ENCODE peak calls at places on chromosomes 4 and X, in four cellular contexts. One of them, this sample, is unnamed.

GRCh38 chrX:34521563-34521962 is 135.5 kb downstream of the TMEM47 start:
- DNase-seq in heart left ventricle: no peak
- DNase-seq in psoas muscle: no peak
- DNase-seq in dorsolateral prefrontal cortex: no peak
- DNase-seq in this sample: no peak

GRCh38 chr4:114040319-114041116 is 61.1 kb upstream of the ARSJ start:
- DNase-seq in psoas muscle: no peak
- DNase-seq in heart left ventricle: no peak
- DNase-seq in dorsolateral prefrontal cortex: no peak
- DNase-seq in this sample: no peak

GRCh38 chr4:75555294-75556164 is at the start of gene ODAPH:
- DNase-seq in dorsolateral prefrontal cortex: no peak
- DNase-seq in heart left ventricle: no peak
- DNase-seq in psoas muscle: no peak
- DNase-seq in this sample: peak

GRCh38 chrX:28124416-28124815 is 143.2 kb upstream of the DCAF8L1 start:
- DNase-seq in psoas muscle: no peak
- DNase-seq in dorsolateral prefrontal cortex: no peak
- DNase-seq in heart left ventricle: no peak
- DNase-seq in this sample: no peak

GRCh38 chr4:145012841-145013240 is 85.2 kb downstream of the ANAPC10 start:
- DNase-seq in dorsolateral prefrontal cortex: no peak
- DNase-seq in psoas muscle: no peak
- DNase-seq in heart left ventricle: no peak
- DNase-seq in this sample: peak

GRCh38 chrX:110734894-110735541 is 60.6 kb downstream of the CHRDL1 start:
- DNase-seq in dorsolateral prefrontal cortex: no peak
- DNase-seq in heart left ventricle: no peak
- DNase-seq in psoas muscle: no peak
- DNase-seq in this sample: no peak

GRCh38 chrX:136747003-136747986 is 33.4 kb downstream of the ARHGEF6 start:
- DNase-seq in heart left ventricle: no peak
- DNase-seq in psoas muscle: no peak
- DNase-seq in dorsolateral prefrontal cortex: no peak
- DNase-seq in this sample: no peak

GRCh38 chr4:114890773-114891172 is 222.6 kb downstream of the NDST4 start:
- DNase-seq in heart left ventricle: no peak
- DNase-seq in dorsolateral prefrontal cortex: no peak
- DNase-seq in psoas muscle: no peak
- DNase-seq in this sample: no peak

GRCh38 chrX:152907084-152907651 is 9.3 kb downstream of the ZNF185 start:
- DNase-seq in heart left ventricle: no peak
- DNase-seq in dorsolateral prefrontal cortex: no peak
- DNase-seq in psoas muscle: peak
- DNase-seq in this sample: no peak

GRCh38 chrX:105191878-105192277 is 28.6 kb downstream of the TEX13A start:
- DNase-seq in heart left ventricle: no peak
- DNase-seq in psoas muscle: no peak
- DNase-seq in dorsolateral prefrontal cortex: no peak
- DNase-seq in this sample: no peak

GRCh38 chrX:29447867-29448266 is 767.5 kb upstream of the MAGEB2 start:
- DNase-seq in dorsolateral prefrontal cortex: no peak
- DNase-seq in heart left ventricle: no peak
- DNase-seq in psoas muscle: no peak
- DNase-seq in this sample: no peak

GRCh38 chrX:10177620-10178019 is 20.8 kb downstream of the CLCN4 start:
- DNase-seq in psoas muscle: no peak
- DNase-seq in dorsolateral prefrontal cortex: no peak
- DNase-seq in heart left ventricle: no peak
- DNase-seq in this sample: no peak

GRCh38 chr4:106266201-106266600 is 49.8 kb downstream of the TBCK start:
- DNase-seq in dorsolateral prefrontal cortex: no peak
- DNase-seq in heart left ventricle: no peak
- DNase-seq in psoas muscle: no peak
- DNase-seq in this sample: no peak

GRCh38 chr4:148166132-148166531 is 276.1 kb downstream of the NR3C2 start:
- DNase-seq in heart left ventricle: no peak
- DNase-seq in psoas muscle: no peak
- DNase-seq in dorsolateral prefrontal cortex: no peak
- DNase-seq in this sample: no peak

GRCh38 chrX:120726294-120726693 is 96.4 kb upstream of the C1GALT1C1 start:
- DNase-seq in dorsolateral prefrontal cortex: no peak
- DNase-seq in heart left ventricle: no peak
- DNase-seq in psoas muscle: no peak
- DNase-seq in this sample: no peak

GRCh38 chr4:72567821-72568620 is 1.0 kb downstream of the ADAMTS3 start:
- DNase-seq in dorsolateral prefrontal cortex: peak
- DNase-seq in psoas muscle: peak
- DNase-seq in heart left ventricle: peak
- DNase-seq in this sample: peak

GRCh38 chr4:85028910-85029309 is 62.4 kb upstream of the WDFY3 start:
- DNase-seq in dorsolateral prefrontal cortex: no peak
- DNase-seq in psoas muscle: no peak
- DNase-seq in heart left ventricle: no peak
- DNase-seq in this sample: no peak

GRCh38 chrX:16930392-16930791 is 16.1 kb upstream of the REPS2 start:
- DNase-seq in heart left ventricle: no peak
- DNase-seq in psoas muscle: no peak
- DNase-seq in dorsolateral prefrontal cortex: no peak
- DNase-seq in this sample: no peak

GRCh38 chr4:164935363-164935762 is 42.1 kb downstream of the TRIM61 start:
- DNase-seq in psoas muscle: no peak
- DNase-seq in heart left ventricle: no peak
- DNase-seq in dorsolateral prefrontal cortex: no peak
- DNase-seq in this sample: no peak

GRCh38 chrX:154534526-154535322 is 11.9 kb downstream of the G6PD start:
- DNase-seq in heart left ventricle: peak
- DNase-seq in dorsolateral prefrontal cortex: peak
- DNase-seq in psoas muscle: peak
- DNase-seq in this sample: no peak

GRCh38 chr4:504076-504475 is 5.1 kb downstream of the PIGG start:
- DNase-seq in heart left ventricle: no peak
- DNase-seq in dorsolateral prefrontal cortex: no peak
- DNase-seq in psoas muscle: no peak
- DNase-seq in this sample: no peak

GRCh38 chr4:174056959-174057358 is 226.5 kb downstream of the FBXO8 start:
- DNase-seq in heart left ventricle: no peak
- DNase-seq in psoas muscle: no peak
- DNase-seq in dorsolateral prefrontal cortex: no peak
- DNase-seq in this sample: no peak

GRCh38 chrX:2846992-2847391 is 18.3 kb downstream of the GYG2 start:
- DNase-seq in dorsolateral prefrontal cortex: no peak
- DNase-seq in psoas muscle: no peak
- DNase-seq in heart left ventricle: no peak
- DNase-seq in this sample: no peak

GRCh38 chr4:114161809-114162208 is 182.4 kb upstream of the ARSJ start:
- DNase-seq in heart left ventricle: no peak
- DNase-seq in psoas muscle: no peak
- DNase-seq in dorsolateral prefrontal cortex: no peak
- DNase-seq in this sample: no peak

GRCh38 chrX:135505356-135505755 is 15.1 kb upstream of the INTS6L start:
- DNase-seq in heart left ventricle: no peak
- DNase-seq in psoas muscle: no peak
- DNase-seq in dorsolateral prefrontal cortex: no peak
- DNase-seq in this sample: no peak

GRCh38 chrX:104253567-104254441 is 929 bp downstream of the ESX1 start:
- DNase-seq in heart left ventricle: no peak
- DNase-seq in dorsolateral prefrontal cortex: no peak
- DNase-seq in psoas muscle: no peak
- DNase-seq in this sample: no peak

GRCh38 chr4:151674804-151675290 is 86.0 kb downstream of the GATB start:
- DNase-seq in heart left ventricle: peak
- DNase-seq in dorsolateral prefrontal cortex: peak
- DNase-seq in psoas muscle: no peak
- DNase-seq in this sample: peak

GRCh38 chr4:56026596-56026995 is 77.9 kb downstream of the CEP135 start:
- DNase-seq in psoas muscle: no peak
- DNase-seq in heart left ventricle: no peak
- DNase-seq in dorsolateral prefrontal cortex: no peak
- DNase-seq in this sample: no peak

GRCh38 chrX:39063037-39063436 is 261.8 kb downstream of the MID1IP1 start:
- DNase-seq in heart left ventricle: no peak
- DNase-seq in psoas muscle: peak
- DNase-seq in dorsolateral prefrontal cortex: no peak
- DNase-seq in this sample: peak

GRCh38 chr4:55396305-55397023 is 707 bp downstream of the TMEM165 start:
- DNase-seq in psoas muscle: peak
- DNase-seq in dorsolateral prefrontal cortex: peak
- DNase-seq in heart left ventricle: peak
- DNase-seq in this sample: no peak

GRCh38 chr4:3520796-3521600 is 11.2 kb downstream of the LRPAP1 start:
- DNase-seq in heart left ventricle: peak
- DNase-seq in dorsolateral prefrontal cortex: peak
- DNase-seq in psoas muscle: peak
- DNase-seq in this sample: no peak

GRCh38 chrX:97311066-97311778 is 427.5 kb downstream of the RPA4 start:
- DNase-seq in psoas muscle: no peak
- DNase-seq in heart left ventricle: no peak
- DNase-seq in dorsolateral prefrontal cortex: no peak
- DNase-seq in this sample: no peak

GRCh38 chrX:123975180-123975579 is 13.7 kb downstream of the STAG2 start:
- DNase-seq in heart left ventricle: no peak
- DNase-seq in dorsolateral prefrontal cortex: no peak
- DNase-seq in psoas muscle: no peak
- DNase-seq in this sample: no peak

DNA sequence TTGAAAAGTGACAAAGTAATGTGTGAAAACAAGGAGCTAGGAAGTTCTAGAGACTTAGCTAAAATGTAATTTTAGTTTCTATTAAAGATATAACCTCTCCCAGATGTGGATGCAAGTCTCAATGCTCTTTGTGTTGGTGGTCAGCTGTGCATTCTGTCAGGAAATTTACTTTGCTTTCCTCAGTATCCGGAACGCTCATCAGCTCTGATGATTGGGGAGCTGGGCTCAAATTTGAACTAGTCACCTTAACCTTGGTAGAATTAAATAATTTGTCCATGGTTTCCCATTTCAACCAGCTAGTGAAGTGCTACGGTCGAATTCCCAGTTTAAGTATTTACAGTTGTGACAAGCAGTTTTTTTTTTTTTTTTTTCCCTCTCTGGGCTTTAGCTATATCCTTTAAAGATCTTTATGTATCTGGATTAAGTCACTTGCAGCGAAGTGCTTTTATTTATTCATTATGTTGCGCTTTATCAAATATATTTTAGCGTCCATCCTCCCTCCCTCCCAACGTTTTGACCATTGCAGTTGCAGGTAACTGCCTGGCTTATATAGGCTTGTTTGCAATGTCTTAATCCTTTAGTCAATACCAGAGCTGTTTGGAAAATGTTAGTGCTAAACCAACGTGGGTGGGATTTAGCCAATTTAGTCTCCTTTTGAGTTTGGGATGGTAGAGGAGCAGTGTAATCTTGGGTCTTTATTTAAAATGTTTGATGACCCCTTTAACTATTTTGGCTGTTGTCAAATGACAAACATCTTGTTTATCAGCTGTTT is 2.1 kb downstream of the OGT start:
- DNase-seq in dorsolateral prefrontal cortex: no peak
- DNase-seq in heart left ventricle: no peak
- DNase-seq in psoas muscle: no peak
- DNase-seq in this sample: no peak
- H3K27ac ChIP-seq in dorsolateral prefrontal cortex: peak
- H3K27ac ChIP-seq in heart left ventricle: peak
- H3K27ac ChIP-seq in psoas muscle: peak
- H3K27ac ChIP-seq in this sample: no peak

GRCh38 chrX:40177489-40177888 is 79.7 kb upstream of the BCOR start:
- DNase-seq in heart left ventricle: no peak
- DNase-seq in psoas muscle: no peak
- DNase-seq in dorsolateral prefrontal cortex: no peak
- DNase-seq in this sample: no peak
- H3K27ac ChIP-seq in heart left ventricle: peak
- H3K27ac ChIP-seq in psoas muscle: peak
- H3K27ac ChIP-seq in dorsolateral prefrontal cortex: peak
- H3K27ac ChIP-seq in this sample: no peak

GRCh38 chrX:149877636-149878035 is 3.3 kb upstream of the MAGEA8 start:
- DNase-seq in dorsolateral prefrontal cortex: no peak
- DNase-seq in psoas muscle: no peak
- DNase-seq in heart left ventricle: no peak
- DNase-seq in this sample: no peak
- H3K27ac ChIP-seq in dorsolateral prefrontal cortex: no peak
- H3K27ac ChIP-seq in psoas muscle: no peak
- H3K27ac ChIP-seq in heart left ventricle: no peak
- H3K27ac ChIP-seq in this sample: peak

GRCh38 chr4:123777297-123777859 is 380.8 kb downstream of the SPRY1 start:
- DNase-seq in psoas muscle: no peak
- DNase-seq in heart left ventricle: no peak
- DNase-seq in dorsolateral prefrontal cortex: no peak
- DNase-seq in this sample: no peak
- H3K27ac ChIP-seq in psoas muscle: no peak
- H3K27ac ChIP-seq in heart left ventricle: peak
- H3K27ac ChIP-seq in dorsolateral prefrontal cortex: no peak
- H3K27ac ChIP-seq in this sample: no peak

DNA sequence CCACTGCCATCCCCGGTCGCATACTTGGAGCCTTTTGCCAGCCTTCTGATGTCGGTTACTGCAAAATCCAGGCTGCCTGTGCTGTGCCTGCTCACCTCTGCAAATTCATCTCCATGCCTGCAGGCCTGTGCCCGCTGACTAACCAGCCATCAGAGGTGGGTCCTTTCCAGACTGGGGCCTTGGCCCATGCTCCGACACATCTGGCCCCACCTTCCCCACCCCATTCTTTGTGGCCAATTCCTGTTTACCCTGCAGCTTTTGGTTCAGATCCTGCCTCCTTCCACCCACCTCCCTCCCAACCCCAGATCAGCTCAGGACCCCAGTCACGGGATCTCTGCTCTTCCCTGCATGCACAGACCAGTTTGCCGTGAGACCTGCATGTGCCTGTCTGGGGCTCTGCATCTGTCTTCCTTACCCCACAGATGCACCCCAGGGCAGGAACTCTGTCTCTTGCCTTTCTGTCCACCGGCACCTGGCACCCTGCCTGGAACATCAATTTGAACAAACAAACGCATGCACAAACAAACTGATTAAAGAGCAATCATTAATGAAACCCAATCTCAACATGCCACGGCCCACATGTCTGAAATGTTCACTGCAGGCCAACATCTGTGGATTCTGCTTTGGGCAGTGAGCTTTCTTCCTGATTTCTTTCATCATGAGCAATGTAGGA is 112.8 kb upstream of the PSAPL1 start:
- DNase-seq in psoas muscle: no peak
- DNase-seq in dorsolateral prefrontal cortex: no peak
- DNase-seq in heart left ventricle: no peak
- DNase-seq in this sample: peak
- H3K27ac ChIP-seq in psoas muscle: no peak
- H3K27ac ChIP-seq in dorsolateral prefrontal cortex: no peak
- H3K27ac ChIP-seq in heart left ventricle: no peak
- H3K27ac ChIP-seq in this sample: peak

GRCh38 chr4:80171251-80171650 is 26.1 kb upstream of the PRDM8 start:
- DNase-seq in dorsolateral prefrontal cortex: no peak
- DNase-seq in psoas muscle: no peak
- DNase-seq in heart left ventricle: no peak
- DNase-seq in this sample: no peak
- H3K27ac ChIP-seq in dorsolateral prefrontal cortex: no peak
- H3K27ac ChIP-seq in psoas muscle: no peak
- H3K27ac ChIP-seq in heart left ventricle: no peak
- H3K27ac ChIP-seq in this sample: peak

GRCh38 chrX:24153175-24153795 is 3.8 kb downstream of the ZFX start:
- DNase-seq in heart left ventricle: no peak
- DNase-seq in dorsolateral prefrontal cortex: no peak
- DNase-seq in psoas muscle: no peak
- DNase-seq in this sample: no peak
- H3K27ac ChIP-seq in heart left ventricle: peak
- H3K27ac ChIP-seq in dorsolateral prefrontal cortex: no peak
- H3K27ac ChIP-seq in psoas muscle: peak
- H3K27ac ChIP-seq in this sample: peak

This sample was measured in epithelial cell of prostate.